ENCODE peak calls at places on chromosomes 3 and 15, in five cellular contexts. N is left ventricle myocardium inferior, E is heart right ventricle, C is astrocyte of the cerebellum, F is GM12865. R is an unnamed sample.

GRCh38 chr15:71629761-71630499 is 180.4 kb upstream of the NR2E3 start:
- DNase-seq in F (no peak), E (no peak), N (no peak), C (no peak), R (no peak)

GRCh38 chr15:70627734-70628541 is 135.4 kb downstream of the UACA start:
- DNase-seq in N (no peak), C (peak), F (no peak), E (no peak), R (no peak)

GRCh38 chr15:51191766-51192165 is 97.1 kb upstream of the TNFAIP8L3 start:
- DNase-seq in E (no peak), C (no peak), N (no peak), F (no peak), R (no peak)

GRCh38 chr3:12184541-12184940 is 25.8 kb upstream of the TIMP4 start:
- DNase-seq in C (no peak), N (no peak), F (no peak), E (no peak), R (no peak)

GRCh38 chr3:177830411-177830849 is 633.1 kb upstream of the TBL1XR1 start:
- DNase-seq in E (no peak), N (no peak), F (no peak), C (peak), R (no peak)

GRCh38 chr15:27449041-27449440 is 478.1 kb downstream of the GABRG3 start:
- DNase-seq in E (no peak), C (no peak), N (no peak), F (no peak), R (no peak)

GRCh38 chr3:100521439-100521845 is 29.0 kb downstream of the TMEM45A start:
- DNase-seq in E (no peak), C (no peak), F (peak), N (no peak), R (no peak)

GRCh38 chr3:107942244-107942643 is 148.6 kb downstream of the CD47 start:
- DNase-seq in C (no peak), F (peak), E (no peak), N (no peak), R (no peak)

GRCh38 chr3:40505599-40506462 is at the start of gene ZNF620:
- DNase-seq in F (peak), C (no peak), E (peak), N (peak), R (no peak)

GRCh38 chr3:197750863-197751737 is 1.4 kb downstream of the FYTTD1 start:
- DNase-seq in E (peak), F (peak), N (peak), C (no peak), R (no peak)

GRCh38 chr3:28347374-28348285 is 891 bp upstream of the ZCWPW2 start:
- DNase-seq in E (no peak), N (no peak), F (no peak), C (no peak), R (no peak)

GRCh38 chr15:91954211-91954804 is 100.8 kb downstream of the SLCO3A1 start:
- DNase-seq in N (no peak), E (no peak), C (no peak), F (no peak), R (no peak)

GRCh38 chr15:81909229-81910087 is 136.4 kb downstream of the MEX3B start:
- DNase-seq in F (no peak), E (no peak), C (no peak), N (no peak), R (peak)

GRCh38 chr3:57756528-57757401 is 656 bp downstream of the SLMAP start:
- DNase-seq in E (peak), F (peak), C (no peak), N (peak), R (no peak)

GRCh38 chr15:77606142-77607034 is 26.3 kb downstream of the LINGO1 start:
- DNase-seq in N (peak), E (no peak), C (no peak), F (no peak), R (no peak)

GRCh38 chr3:62096521-62096920 is 276.8 kb downstream of the FEZF2 start:
- DNase-seq in E (no peak), C (no peak), N (no peak), F (no peak), R (peak)

GRCh38 chr3:43747641-43748040 is 56.9 kb downstream of the ABHD5 start:
- DNase-seq in E (no peak), N (no peak), C (no peak), F (no peak), R (no peak)

GRCh38 chr3:194212021-194212868 is 76.3 kb downstream of the HES1 start:
- DNase-seq in N (no peak), E (no peak), C (no peak), F (no peak), R (no peak)

GRCh38 chr3:122092460-122093165 is 37.5 kb downstream of the CD86 start:
- DNase-seq in F (peak), N (peak), E (peak), C (no peak), R (no peak)

GRCh38 chr3:186214670-186215069 is 105.8 kb upstream of the ETV5 start:
- DNase-seq in N (no peak), E (no peak), F (no peak), C (no peak), R (no peak)

GRCh38 chr3:147153830-147154539 is 252.4 kb downstream of the ZIC4 start:
- DNase-seq in N (no peak), C (no peak), E (no peak), F (no peak), R (no peak)

GRCh38 chr15:45855907-45856579 is 221.2 kb downstream of the SQOR start:
- DNase-seq in E (no peak), N (no peak), F (no peak), C (no peak), R (peak)

GRCh38 chr15:68712886-68713285 is 107.8 kb downstream of the ANP32A start:
- DNase-seq in C (no peak), N (no peak), E (no peak), F (no peak), R (no peak)

GRCh38 chr3:169980055-169980454 is 13.4 kb downstream of the SEC62 start:
- DNase-seq in F (no peak), C (no peak), N (no peak), E (no peak), R (no peak)

GRCh38 chr3:112351823-112352222 is 18.9 kb downstream of the CD200 start:
- DNase-seq in N (no peak), C (no peak), F (no peak), E (no peak), R (no peak)

GRCh38 chr15:66294157-66294931 is 976 bp downstream of the DIS3L start:
- DNase-seq in F (peak), C (peak), E (no peak), N (no peak), R (no peak)

GRCh38 chr15:66292261-66293084 is 895 bp upstream of the DIS3L start:
- DNase-seq in N (no peak), F (no peak), E (no peak), C (no peak), R (peak)

GRCh38 chr15:66293085-66293418 is 316 bp upstream of the DIS3L start:
- DNase-seq in F (no peak), C (no peak), N (no peak), E (no peak), R (no peak)

GRCh38 chr15:66293419-66294156 is at the start of gene DIS3L:
- DNase-seq in E (peak), N (peak), C (no peak), F (peak), R (no peak)

DNA sequence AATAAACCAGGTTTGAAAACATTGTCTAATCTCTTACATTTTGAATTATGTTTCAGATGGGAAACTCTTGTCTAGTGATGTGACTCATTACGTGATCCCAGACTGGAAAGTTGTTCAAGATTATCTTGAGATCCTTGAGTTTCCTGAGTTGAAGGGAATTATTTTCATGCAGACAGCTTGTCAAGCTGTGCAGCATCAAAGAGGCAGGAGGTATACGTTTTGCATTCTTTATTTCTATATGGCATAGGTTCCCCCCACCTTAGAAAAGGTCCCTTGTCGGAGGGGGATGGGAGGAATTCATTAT is 1.5 kb downstream of the DIS3L start:
- DNase-seq in N (no peak), E (no peak), F (no peak), C (no peak), R (no peak)
- H3K4me3 ChIP-seq in N (peak), E (peak), F (peak), C (no peak), R (no peak)

GRCh38 chr3:153667341-153667740 is 453.8 kb upstream of the ARHGEF26 start:
- DNase-seq in C (no peak), F (no peak), N (no peak), E (no peak), R (no peak)
- TF ChIP-seq CTCF in C (no peak), F (no peak), N (no peak), E (no peak), R (no peak)

DNA sequence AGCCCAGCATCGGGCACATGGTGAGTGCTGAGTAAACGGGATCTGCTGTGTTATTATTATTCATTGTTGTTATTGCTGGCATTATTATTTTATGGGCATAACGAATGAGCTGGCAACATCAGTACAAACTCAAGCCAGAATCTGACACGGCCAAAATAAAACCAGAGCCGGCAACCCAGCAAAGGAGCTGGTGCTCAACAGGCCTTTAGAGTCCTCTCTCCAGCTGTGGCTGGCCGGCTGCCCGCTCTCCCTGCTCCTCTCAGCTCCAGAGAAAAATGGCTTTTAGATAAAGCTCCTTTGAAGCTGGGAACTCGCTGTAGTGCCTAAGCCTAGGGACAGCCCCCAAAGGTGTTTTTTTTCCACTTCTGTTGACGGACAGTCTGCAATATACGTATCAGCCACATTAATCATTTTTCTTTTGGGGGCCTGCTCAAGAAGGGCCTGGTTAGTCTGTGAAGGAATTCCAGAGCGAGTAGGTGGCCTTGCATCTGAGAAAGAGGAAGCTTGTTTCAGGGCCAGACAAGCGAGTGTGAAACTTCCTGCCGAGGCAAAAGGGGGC is 193.9 kb upstream of the UBE2E1 start:
- DNase-seq in N (peak), E (peak), C (peak), F (peak), R (no peak)
- H3K4me3 ChIP-seq in N (peak), E (peak), C (peak), F (no peak), R (no peak)

GRCh38 chr15:61379005-61379404 is 149.9 kb upstream of the RORA start:
- DNase-seq in E (no peak), F (no peak), C (no peak), N (no peak), R (no peak)

GRCh38 chr15:61380270-61380669 is 151.2 kb upstream of the RORA start:
- DNase-seq in F (no peak), C (no peak), N (no peak), E (no peak), R (no peak)

GRCh38 chr15:61374848-61375247 is 145.7 kb upstream of the RORA start:
- DNase-seq in E (no peak), C (no peak), F (no peak), N (no peak), R (no peak)
- TF ChIP-seq CTCF in E (no peak), C (no peak), F (no peak), N (no peak), R (no peak)

GRCh38 chr15:79091204-79091867 is 756 bp upstream of the RASGRF1 start:
- DNase-seq in N (no peak), C (no peak), E (no peak), F (peak), R (no peak)
- H3K4me3 ChIP-seq in N (peak), C (no peak), E (peak), F (no peak), R (no peak)

GRCh38 chr3:195884691-195885035 is 23.7 kb downstream of the TNK2 start:
- DNase-seq in E (no peak), N (no peak), C (no peak), F (no peak), R (no peak)
- TF ChIP-seq CTCF in E (no peak), N (no peak), C (no peak), F (no peak), R (no peak)

DNA sequence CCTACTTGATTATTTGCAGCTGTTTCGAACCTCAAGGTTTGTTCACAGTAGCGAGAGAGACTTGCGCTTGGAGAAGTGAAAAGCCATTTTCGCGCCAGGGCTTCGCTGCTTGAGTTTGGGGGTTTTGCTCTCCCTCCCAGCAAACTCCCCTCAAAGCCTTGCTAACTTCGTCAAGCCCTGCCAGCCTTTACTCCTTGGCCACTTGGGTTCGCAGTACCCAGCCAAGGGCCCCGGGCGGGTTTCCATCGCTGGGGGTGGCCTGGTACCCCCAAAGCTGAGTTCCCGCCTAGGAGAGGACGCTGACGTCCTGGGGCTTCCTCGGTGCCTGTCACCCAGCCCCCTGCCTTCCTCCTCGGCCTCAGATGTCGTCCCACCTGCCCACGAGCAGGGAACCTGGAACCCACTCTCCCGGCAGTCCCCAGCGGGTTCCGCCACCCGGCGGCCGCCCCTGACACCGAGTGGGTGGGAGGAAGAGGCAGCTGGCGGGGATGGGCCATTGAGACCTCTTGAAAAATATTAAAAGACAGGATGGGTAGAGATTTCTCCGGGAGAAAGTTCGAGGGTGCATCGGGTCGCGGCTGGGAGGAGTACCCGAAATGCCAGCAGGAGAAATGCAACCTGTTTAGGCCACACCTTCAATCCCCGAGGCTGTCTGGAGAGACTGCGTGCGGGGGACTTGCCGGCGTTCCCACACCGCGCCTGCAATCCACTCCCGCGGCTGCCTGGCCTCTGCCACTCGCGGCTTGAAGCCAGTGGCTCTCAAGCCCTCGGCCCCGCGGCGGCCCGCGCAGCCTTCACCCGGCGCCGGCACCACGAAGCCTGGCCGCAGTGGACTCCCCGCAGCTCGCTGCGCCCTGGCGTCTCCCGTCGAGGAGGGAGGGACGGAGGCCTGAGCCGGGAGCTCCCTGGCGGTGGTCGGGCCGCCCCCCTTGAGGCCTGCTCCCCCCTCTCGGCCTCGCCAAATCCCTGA is 8.8 kb upstream of the NR2F2 start:
- DNase-seq in E (no peak), F (no peak), N (no peak), C (no peak), R (no peak)
- H3K4me3 ChIP-seq in E (peak), F (no peak), N (peak), C (peak), R (no peak)

GRCh38 chr3:42425736-42426407 is 15.5 kb upstream of the LYZL4 start:
- DNase-seq in E (no peak), C (no peak), F (no peak), N (no peak), R (no peak)
- TF ChIP-seq CTCF in E (no peak), C (no peak), F (no peak), N (no peak), R (no peak)

GRCh38 chr15:39586387-39587171 is 5.7 kb downstream of the THBS1 start:
- DNase-seq in C (no peak), E (no peak), N (no peak), F (no peak), R (no peak)

GRCh38 chr15:39585871-39586301 is 5.0 kb downstream of the THBS1 start:
- DNase-seq in F (no peak), N (no peak), E (no peak), C (no peak), R (no peak)

GRCh38 chr15:39587910-39588530 is 7.1 kb downstream of the THBS1 start:
- DNase-seq in E (no peak), N (no peak), C (no peak), F (no peak), R (no peak)

GRCh38 chr15:39588531-39589192 is 7.8 kb downstream of the THBS1 start:
- DNase-seq in F (no peak), N (no peak), E (no peak), C (no peak), R (no peak)

DNA sequence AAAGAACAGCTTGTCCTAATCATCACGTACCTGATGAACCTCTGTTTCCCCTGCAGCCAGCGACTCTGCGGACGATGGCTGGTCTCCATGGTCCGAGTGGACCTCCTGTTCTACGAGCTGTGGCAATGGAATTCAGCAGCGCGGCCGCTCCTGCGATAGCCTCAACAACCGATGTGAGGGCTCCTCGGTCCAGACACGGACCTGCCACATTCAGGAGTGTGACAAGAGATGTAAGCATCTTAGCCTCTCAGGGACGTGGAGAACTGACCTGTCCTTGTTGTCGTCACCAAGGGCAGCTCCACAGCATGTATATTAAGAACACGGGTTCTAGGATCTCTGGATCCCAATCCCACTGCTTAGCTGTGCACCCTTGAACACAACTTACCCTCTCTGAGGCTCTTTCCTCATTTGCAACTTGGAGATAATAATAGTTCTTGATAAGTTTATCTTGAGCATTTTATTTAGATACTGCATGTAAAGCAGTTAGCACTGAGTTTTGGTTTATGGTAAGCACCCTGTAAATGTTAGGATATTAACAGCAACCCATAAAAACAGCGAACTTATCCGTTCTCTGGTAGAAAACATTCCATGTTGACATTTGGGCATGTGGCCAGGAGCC is 6.5 kb downstream of the THBS1 start:
- DNase-seq in E (no peak), C (no peak), F (no peak), N (no peak), R (no peak)
- H3K4me3 ChIP-seq in E (no peak), C (no peak), F (no peak), N (no peak), R (no peak)

DNA sequence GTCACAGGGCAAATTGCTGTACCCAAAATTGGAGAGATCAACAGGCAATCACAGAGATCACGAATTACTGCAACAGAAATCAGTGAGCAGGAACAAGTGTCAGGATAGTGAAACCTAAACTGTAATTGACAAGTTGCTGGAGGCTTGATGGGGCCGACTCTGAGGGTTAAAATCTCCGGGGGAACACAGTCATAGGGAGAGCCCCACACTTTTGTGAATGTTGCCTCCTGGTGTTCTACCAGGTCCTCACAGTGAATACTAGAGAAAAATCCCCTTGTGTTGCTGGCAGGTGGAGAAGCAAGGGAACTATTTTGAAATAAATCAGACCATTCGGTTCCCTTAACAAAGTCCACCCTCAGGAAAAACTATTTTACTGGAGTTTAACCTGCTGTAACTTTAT is 697.5 kb upstream of the CBLB start:
- DNase-seq in F (peak), C (no peak), N (no peak), E (no peak), R (no peak)
- TF ChIP-seq CTCF in F (peak), C (no peak), N (no peak), E (no peak), R (peak)

R was measured in LNCaP clone FGC.